ENCODE peak calls at places on chromosomes 6 and 20, in four cellular contexts. One of them, this sample, is unnamed.

GRCh38 chr6:123064038-123064437 is 68.0 kb downstream of the CLVS2 start:
- DNase-seq in LoVo: no peak
- DNase-seq in left colon: no peak
- DNase-seq in neural progenitor cell: no peak
- DNase-seq in this sample: no peak

GRCh38 chr6:41040101-41040910 is 1.3 kb upstream of the UNC5CL start:
- DNase-seq in LoVo: peak
- DNase-seq in left colon: peak
- DNase-seq in neural progenitor cell: no peak
- DNase-seq in this sample: peak

GRCh38 chr20:48629960-48630315 is 197.9 kb downstream of the PREX1 start:
- DNase-seq in LoVo: no peak
- DNase-seq in left colon: no peak
- DNase-seq in neural progenitor cell: no peak
- DNase-seq in this sample: no peak

GRCh38 chr20:32580970-32581838 is 3.9 kb downstream of the NOL4L start:
- DNase-seq in LoVo: no peak
- DNase-seq in left colon: no peak
- DNase-seq in neural progenitor cell: peak
- DNase-seq in this sample: no peak

GRCh38 chr6:144932621-144933020 is 647.5 kb downstream of the UTRN start:
- DNase-seq in LoVo: no peak
- DNase-seq in left colon: no peak
- DNase-seq in neural progenitor cell: no peak
- DNase-seq in this sample: no peak

GRCh38 chr6:160073272-160073671 is 48.3 kb upstream of the SLC22A1 start:
- DNase-seq in LoVo: no peak
- DNase-seq in left colon: no peak
- DNase-seq in neural progenitor cell: no peak
- DNase-seq in this sample: no peak

GRCh38 chr20:39661833-39662232 is 699.7 kb downstream of the DHX35 start:
- DNase-seq in LoVo: peak
- DNase-seq in left colon: no peak
- DNase-seq in neural progenitor cell: no peak
- DNase-seq in this sample: peak

GRCh38 chr6:7101290-7101689 is 6.5 kb upstream of the RREB1 start:
- DNase-seq in LoVo: no peak
- DNase-seq in left colon: no peak
- DNase-seq in neural progenitor cell: no peak
- DNase-seq in this sample: no peak

GRCh38 chr20:58175425-58175824 is 53.0 kb downstream of the ANKRD60 start:
- DNase-seq in LoVo: no peak
- DNase-seq in left colon: no peak
- DNase-seq in neural progenitor cell: no peak
- DNase-seq in this sample: no peak

GRCh38 chr6:22877946-22878705 is 308.8 kb downstream of the HDGFL1 start:
- DNase-seq in LoVo: no peak
- DNase-seq in left colon: no peak
- DNase-seq in neural progenitor cell: no peak
- DNase-seq in this sample: peak

GRCh38 chr20:19885981-19886665 is 128.1 kb downstream of the RIN2 start:
- DNase-seq in LoVo: peak
- DNase-seq in left colon: peak
- DNase-seq in neural progenitor cell: no peak
- DNase-seq in this sample: peak

GRCh38 chr6:170166511-170167122 is 124.3 kb downstream of the DLL1 start:
- DNase-seq in LoVo: no peak
- DNase-seq in left colon: no peak
- DNase-seq in neural progenitor cell: no peak
- DNase-seq in this sample: no peak

GRCh38 chr20:30506100-30506499 is 751.4 kb upstream of the DEFB115 start:
- DNase-seq in LoVo: no peak
- DNase-seq in left colon: no peak
- DNase-seq in neural progenitor cell: no peak
- DNase-seq in this sample: no peak

GRCh38 chr6:127879685-127880084 is 21.2 kb downstream of the THEMIS start:
- DNase-seq in LoVo: no peak
- DNase-seq in left colon: no peak
- DNase-seq in neural progenitor cell: peak
- DNase-seq in this sample: peak

GRCh38 chr20:17641993-17642392 is 40.0 kb downstream of the RRBP1 start:
- DNase-seq in LoVo: no peak
- DNase-seq in left colon: no peak
- DNase-seq in neural progenitor cell: no peak
- DNase-seq in this sample: no peak

GRCh38 chr6:297571-298232 is 5.4 kb downstream of the DUSP22 start:
- DNase-seq in LoVo: no peak
- DNase-seq in left colon: peak
- DNase-seq in neural progenitor cell: no peak
- DNase-seq in this sample: no peak

GRCh38 chr20:57654363-57654997 is 34.3 kb upstream of the ZBP1 start:
- DNase-seq in LoVo: peak
- DNase-seq in left colon: peak
- DNase-seq in neural progenitor cell: peak
- DNase-seq in this sample: peak

GRCh38 chr6:84280030-84280429 is 52.6 kb upstream of the CEP162 start:
- DNase-seq in LoVo: no peak
- DNase-seq in left colon: no peak
- DNase-seq in neural progenitor cell: no peak
- DNase-seq in this sample: peak

GRCh38 chr6:139961190-139961589 is 586.7 kb upstream of the CITED2 start:
- DNase-seq in LoVo: no peak
- DNase-seq in left colon: no peak
- DNase-seq in neural progenitor cell: no peak
- DNase-seq in this sample: no peak

GRCh38 chr6:158047120-158047518 is 65.5 kb downstream of the SYNJ2 start:
- DNase-seq in LoVo: peak
- DNase-seq in left colon: no peak
- DNase-seq in neural progenitor cell: no peak
- DNase-seq in this sample: peak

GRCh38 chr6:107083047-107083768 is 32.1 kb downstream of the BEND3 start:
- DNase-seq in LoVo: no peak
- DNase-seq in left colon: no peak
- DNase-seq in neural progenitor cell: no peak
- DNase-seq in this sample: no peak

GRCh38 chr6:163285689-163286088 is 128.8 kb upstream of the QKI start:
- DNase-seq in LoVo: no peak
- DNase-seq in left colon: no peak
- DNase-seq in neural progenitor cell: no peak
- DNase-seq in this sample: no peak

GRCh38 chr6:163340201-163340887 is 74.2 kb upstream of the QKI start:
- DNase-seq in LoVo: no peak
- DNase-seq in left colon: no peak
- DNase-seq in neural progenitor cell: no peak
- DNase-seq in this sample: no peak

GRCh38 chr20:50115591-50116367 is 2.8 kb upstream of the UBE2V1 start:
- DNase-seq in LoVo: peak
- DNase-seq in left colon: peak
- DNase-seq in neural progenitor cell: peak
- DNase-seq in this sample: peak

GRCh38 chr20:63692436-63693078 is 3.9 kb upstream of the TNFRSF6B start:
- DNase-seq in LoVo: no peak
- DNase-seq in left colon: no peak
- DNase-seq in neural progenitor cell: no peak
- DNase-seq in this sample: peak

GRCh38 chr6:142009647-142010046 is 123.1 kb upstream of the GJE1 start:
- DNase-seq in LoVo: peak
- DNase-seq in left colon: no peak
- DNase-seq in neural progenitor cell: no peak
- DNase-seq in this sample: peak